ENCODE peak calls at places on chromosomes 12 and 14, in nine cellular contexts. One of them, this sample, is unnamed.

GRCh38 chr12:96828169-96828789 is 78.8 kb upstream of the NEDD1 start:
- DNase-seq in prostate gland: no peak
- DNase-seq in stomach: no peak
- DNase-seq in HFF-Myc: no peak
- DNase-seq in CD8-positive, alpha-beta T cell: no peak
- DNase-seq in epithelial cell of esophagus: no peak
- DNase-seq in choroid plexus epithelial cell: no peak
- DNase-seq in HL-60: no peak
- DNase-seq in hepatocyte: no peak
- DNase-seq in this sample: no peak

GRCh38 chr12:113247123-113248045 is 26.1 kb downstream of the TPCN1 start:
- DNase-seq in prostate gland: no peak
- DNase-seq in stomach: no peak
- DNase-seq in HFF-Myc: no peak
- DNase-seq in CD8-positive, alpha-beta T cell: no peak
- DNase-seq in epithelial cell of esophagus: peak; percentile 70
- DNase-seq in choroid plexus epithelial cell: peak; percentile 49
- DNase-seq in HL-60: peak; percentile 67
- DNase-seq in hepatocyte: peak; percentile 45
- DNase-seq in this sample: peak; percentile 48

GRCh38 chr12:13211191-13211858 is 14.8 kb downstream of the EMP1 start:
- DNase-seq in prostate gland: no peak
- DNase-seq in stomach: no peak
- DNase-seq in HFF-Myc: no peak
- DNase-seq in CD8-positive, alpha-beta T cell: no peak
- DNase-seq in epithelial cell of esophagus: peak; percentile 42
- DNase-seq in choroid plexus epithelial cell: peak; percentile 47
- DNase-seq in HL-60: no peak
- DNase-seq in hepatocyte: no peak
- DNase-seq in this sample: peak; percentile 53

GRCh38 chr12:15856097-15856982 is 25.8 kb upstream of the STRAP start:
- DNase-seq in prostate gland: peak; percentile 57
- DNase-seq in stomach: peak; percentile 38
- DNase-seq in HFF-Myc: peak; percentile 58
- DNase-seq in CD8-positive, alpha-beta T cell: peak; percentile 22
- DNase-seq in epithelial cell of esophagus: peak; percentile 72
- DNase-seq in choroid plexus epithelial cell: peak; percentile 90
- DNase-seq in HL-60: peak; percentile 51
- DNase-seq in hepatocyte: peak; percentile 68
- DNase-seq in this sample: peak; percentile 83

GRCh38 chr12:122825773-122826724 is 9.2 kb upstream of the HIP1R start:
- DNase-seq in prostate gland: no peak
- DNase-seq in stomach: no peak
- DNase-seq in HFF-Myc: no peak
- DNase-seq in CD8-positive, alpha-beta T cell: no peak
- DNase-seq in epithelial cell of esophagus: peak; percentile 41
- DNase-seq in choroid plexus epithelial cell: no peak
- DNase-seq in HL-60: no peak
- DNase-seq in hepatocyte: peak; percentile 54
- DNase-seq in this sample: no peak

GRCh38 chr14:68703093-68703492 is 89.8 kb downstream of the ZFP36L1 start:
- DNase-seq in prostate gland: no peak
- DNase-seq in stomach: no peak
- DNase-seq in HFF-Myc: no peak
- DNase-seq in CD8-positive, alpha-beta T cell: no peak
- DNase-seq in epithelial cell of esophagus: peak; percentile 91
- DNase-seq in choroid plexus epithelial cell: peak; percentile 63
- DNase-seq in HL-60: no peak
- DNase-seq in hepatocyte: no peak
- DNase-seq in this sample: peak; percentile 84

GRCh38 chr12:81617915-81618314 is 141.2 kb downstream of the PPFIA2 start:
- DNase-seq in prostate gland: no peak
- DNase-seq in stomach: no peak
- DNase-seq in HFF-Myc: no peak
- DNase-seq in CD8-positive, alpha-beta T cell: no peak
- DNase-seq in epithelial cell of esophagus: no peak
- DNase-seq in choroid plexus epithelial cell: peak; percentile 2
- DNase-seq in HL-60: no peak
- DNase-seq in hepatocyte: no peak
- DNase-seq in this sample: peak; percentile 18

GRCh38 chr12:29350080-29350479 is 30.9 kb downstream of the ERGIC2 start:
- DNase-seq in prostate gland: peak; percentile 34
- DNase-seq in stomach: no peak
- DNase-seq in HFF-Myc: peak; percentile 1
- DNase-seq in CD8-positive, alpha-beta T cell: no peak
- DNase-seq in epithelial cell of esophagus: peak; percentile 63
- DNase-seq in choroid plexus epithelial cell: peak; percentile 78
- DNase-seq in HL-60: no peak
- DNase-seq in hepatocyte: peak; percentile 38
- DNase-seq in this sample: peak; percentile 70

GRCh38 chr14:71155743-71156142 is 248.5 kb downstream of the PCNX1 start:
- DNase-seq in prostate gland: no peak
- DNase-seq in stomach: no peak
- DNase-seq in HFF-Myc: no peak
- DNase-seq in CD8-positive, alpha-beta T cell: no peak
- DNase-seq in epithelial cell of esophagus: no peak
- DNase-seq in choroid plexus epithelial cell: peak; percentile 25
- DNase-seq in HL-60: no peak
- DNase-seq in hepatocyte: no peak
- DNase-seq in this sample: no peak

GRCh38 chr12:1350055-1350933 is 244.1 kb downstream of the FBXL14 start:
- DNase-seq in prostate gland: peak; percentile 59
- DNase-seq in stomach: no peak
- DNase-seq in HFF-Myc: peak; percentile 83
- DNase-seq in CD8-positive, alpha-beta T cell: no peak
- DNase-seq in epithelial cell of esophagus: peak; percentile 45
- DNase-seq in choroid plexus epithelial cell: peak; percentile 95
- DNase-seq in HL-60: no peak
- DNase-seq in hepatocyte: peak; percentile 68
- DNase-seq in this sample: peak; percentile 78

GRCh38 chr12:54579696-54580333 is 8.6 kb downstream of the PPP1R1A start:
- DNase-seq in prostate gland: peak; percentile 69
- DNase-seq in stomach: peak; percentile 90
- DNase-seq in HFF-Myc: peak; percentile 45
- DNase-seq in CD8-positive, alpha-beta T cell: peak; percentile 67
- DNase-seq in epithelial cell of esophagus: peak; percentile 74
- DNase-seq in choroid plexus epithelial cell: peak; percentile 82
- DNase-seq in HL-60: peak; percentile 76
- DNase-seq in hepatocyte: peak; percentile 87
- DNase-seq in this sample: peak; percentile 80

GRCh38 chr14:104563742-104564615 is 15.6 kb upstream of the C14orf180 start:
- DNase-seq in prostate gland: peak; percentile 67
- DNase-seq in stomach: peak; percentile 75
- DNase-seq in HFF-Myc: peak; percentile 7
- DNase-seq in CD8-positive, alpha-beta T cell: peak; percentile 58
- DNase-seq in epithelial cell of esophagus: peak; percentile 31
- DNase-seq in choroid plexus epithelial cell: peak; percentile 66
- DNase-seq in HL-60: peak; percentile 42
- DNase-seq in hepatocyte: peak; percentile 84
- DNase-seq in this sample: peak; percentile 62

GRCh38 chr12:39267886-39268285 is 175.0 kb downstream of the KIF21A start:
- DNase-seq in prostate gland: no peak
- DNase-seq in stomach: no peak
- DNase-seq in HFF-Myc: no peak
- DNase-seq in CD8-positive, alpha-beta T cell: no peak
- DNase-seq in epithelial cell of esophagus: no peak
- DNase-seq in choroid plexus epithelial cell: no peak
- DNase-seq in HL-60: no peak
- DNase-seq in hepatocyte: no peak
- DNase-seq in this sample: no peak

GRCh38 chr12:89933911-89934310 is 225.3 kb upstream of the ATP2B1 start:
- DNase-seq in prostate gland: no peak
- DNase-seq in stomach: no peak
- DNase-seq in HFF-Myc: no peak
- DNase-seq in CD8-positive, alpha-beta T cell: no peak
- DNase-seq in epithelial cell of esophagus: no peak
- DNase-seq in choroid plexus epithelial cell: no peak
- DNase-seq in HL-60: no peak
- DNase-seq in hepatocyte: no peak
- DNase-seq in this sample: no peak

GRCh38 chr12:30796508-30796780 is 41.7 kb upstream of the CAPRIN2 start:
- DNase-seq in prostate gland: no peak
- DNase-seq in stomach: no peak
- DNase-seq in HFF-Myc: no peak
- DNase-seq in CD8-positive, alpha-beta T cell: no peak
- DNase-seq in epithelial cell of esophagus: peak; percentile 34
- DNase-seq in choroid plexus epithelial cell: peak; percentile 62
- DNase-seq in HL-60: no peak
- DNase-seq in hepatocyte: peak; percentile 49
- DNase-seq in this sample: peak; percentile 68

GRCh38 chr12:30794020-30794419 is 39.3 kb upstream of the CAPRIN2 start:
- DNase-seq in prostate gland: no peak
- DNase-seq in stomach: no peak
- DNase-seq in HFF-Myc: no peak
- DNase-seq in CD8-positive, alpha-beta T cell: no peak
- DNase-seq in epithelial cell of esophagus: no peak
- DNase-seq in choroid plexus epithelial cell: no peak
- DNase-seq in HL-60: no peak
- DNase-seq in hepatocyte: no peak
- DNase-seq in this sample: peak; percentile 8

GRCh38 chr12:30794591-30795409 is 40.0 kb upstream of the CAPRIN2 start:
- DNase-seq in prostate gland: no peak
- DNase-seq in stomach: no peak
- DNase-seq in HFF-Myc: no peak
- DNase-seq in CD8-positive, alpha-beta T cell: no peak
- DNase-seq in epithelial cell of esophagus: peak; percentile 87
- DNase-seq in choroid plexus epithelial cell: peak; percentile 91
- DNase-seq in HL-60: no peak
- DNase-seq in hepatocyte: peak; percentile 16
- DNase-seq in this sample: peak; percentile 92

GRCh38 chr12:30795660-30796507 is 41.1 kb upstream of the CAPRIN2 start:
- DNase-seq in prostate gland: no peak
- DNase-seq in stomach: peak; percentile 37
- DNase-seq in HFF-Myc: no peak
- DNase-seq in CD8-positive, alpha-beta T cell: peak; percentile 40
- DNase-seq in epithelial cell of esophagus: peak; percentile 73
- DNase-seq in choroid plexus epithelial cell: peak; percentile 68
- DNase-seq in HL-60: no peak
- DNase-seq in hepatocyte: peak; percentile 75
- DNase-seq in this sample: peak; percentile 91

DNA sequence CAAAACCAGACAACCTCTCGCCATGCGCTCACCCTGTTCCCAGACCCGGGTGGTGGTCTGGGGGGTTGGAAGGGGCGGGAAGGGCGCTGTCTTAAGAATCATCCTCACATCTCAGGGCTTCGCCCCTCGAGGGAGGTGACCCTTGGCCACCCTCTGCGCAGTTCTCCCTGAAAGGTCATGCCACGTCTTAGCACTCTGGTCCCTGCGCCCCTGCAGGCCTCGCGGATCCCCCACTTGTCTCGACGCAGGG is 40.6 kb upstream of the CAPRIN2 start:
- DNase-seq in prostate gland: no peak
- DNase-seq in stomach: no peak
- DNase-seq in HFF-Myc: no peak
- DNase-seq in CD8-positive, alpha-beta T cell: no peak
- DNase-seq in epithelial cell of esophagus: no peak
- DNase-seq in choroid plexus epithelial cell: no peak
- DNase-seq in HL-60: no peak
- DNase-seq in hepatocyte: no peak
- DNase-seq in this sample: no peak
- H3K4me3 ChIP-seq in prostate gland: no peak overlapping the region
- H3K4me3 ChIP-seq in stomach: peak overlapping the region; percentile 64
- H3K4me3 ChIP-seq in HFF-Myc: peak overlapping the region; percentile 58
- H3K4me3 ChIP-seq in CD8-positive, alpha-beta T cell: peak overlapping the region; percentile 55
- H3K4me3 ChIP-seq in epithelial cell of esophagus: peak overlapping the region; percentile 68
- H3K4me3 ChIP-seq in choroid plexus epithelial cell: peak overlapping the region; percentile 75
- H3K4me3 ChIP-seq in HL-60: no peak overlapping the region
- H3K4me3 ChIP-seq in hepatocyte: no peak overlapping the region
- H3K4me3 ChIP-seq in this sample: peak overlapping the region; percentile 61

GRCh38 chr12:100229036-100229635 is 28.5 kb downstream of the ACTR6 start:
- DNase-seq in prostate gland: peak; percentile 12
- DNase-seq in stomach: no peak
- DNase-seq in HFF-Myc: peak; percentile 2
- DNase-seq in CD8-positive, alpha-beta T cell: no peak
- DNase-seq in epithelial cell of esophagus: peak; percentile 70
- DNase-seq in choroid plexus epithelial cell: peak; percentile 30
- DNase-seq in HL-60: peak; percentile 46
- DNase-seq in hepatocyte: peak; percentile 38
- DNase-seq in this sample: peak; percentile 21
- TF ChIP-seq CTCF in prostate gland: no peak
- TF ChIP-seq CTCF in stomach: no peak
- TF ChIP-seq CTCF in HFF-Myc: peak; percentile 5
- TF ChIP-seq CTCF in CD8-positive, alpha-beta T cell: no peak
- TF ChIP-seq CTCF in epithelial cell of esophagus: peak; percentile 63
- TF ChIP-seq CTCF in choroid plexus epithelial cell: peak; percentile 31
- TF ChIP-seq CTCF in HL-60: no peak
- TF ChIP-seq CTCF in hepatocyte: peak; percentile 37
- TF ChIP-seq CTCF in this sample: no peak

DNA sequence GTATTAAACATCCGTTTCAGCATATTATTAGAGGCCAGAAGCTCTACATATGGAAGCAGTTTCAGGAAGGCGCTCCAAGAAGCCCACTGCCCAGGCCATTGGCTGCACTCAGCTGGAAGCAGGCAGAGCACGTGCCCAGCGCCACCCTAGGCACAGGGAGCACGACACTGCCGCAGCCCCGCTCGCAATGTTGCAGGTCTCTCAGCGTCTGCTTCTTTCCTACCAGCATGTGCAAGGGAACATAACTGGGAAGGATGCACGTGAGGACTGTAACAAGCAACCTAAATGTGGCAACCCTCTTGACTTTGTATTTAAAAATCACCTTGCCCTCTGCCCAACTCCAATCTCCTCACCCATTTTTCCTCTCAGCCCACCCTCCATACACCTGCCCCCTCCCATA is 3.5 kb downstream of the TMEM132D start:
- DNase-seq in prostate gland: no peak
- DNase-seq in stomach: no peak
- DNase-seq in HFF-Myc: no peak
- DNase-seq in CD8-positive, alpha-beta T cell: no peak
- DNase-seq in epithelial cell of esophagus: no peak
- DNase-seq in choroid plexus epithelial cell: no peak
- DNase-seq in HL-60: no peak
- DNase-seq in hepatocyte: no peak
- DNase-seq in this sample: no peak
- H3K4me3 ChIP-seq in prostate gland: no peak overlapping the region
- H3K4me3 ChIP-seq in stomach: no peak overlapping the region
- H3K4me3 ChIP-seq in HFF-Myc: no peak overlapping the region
- H3K4me3 ChIP-seq in CD8-positive, alpha-beta T cell: no peak overlapping the region
- H3K4me3 ChIP-seq in epithelial cell of esophagus: no peak overlapping the region
- H3K4me3 ChIP-seq in choroid plexus epithelial cell: no peak overlapping the region
- H3K4me3 ChIP-seq in HL-60: no peak overlapping the region
- H3K4me3 ChIP-seq in hepatocyte: no peak overlapping the region
- H3K4me3 ChIP-seq in this sample: no peak overlapping the region

DNA sequence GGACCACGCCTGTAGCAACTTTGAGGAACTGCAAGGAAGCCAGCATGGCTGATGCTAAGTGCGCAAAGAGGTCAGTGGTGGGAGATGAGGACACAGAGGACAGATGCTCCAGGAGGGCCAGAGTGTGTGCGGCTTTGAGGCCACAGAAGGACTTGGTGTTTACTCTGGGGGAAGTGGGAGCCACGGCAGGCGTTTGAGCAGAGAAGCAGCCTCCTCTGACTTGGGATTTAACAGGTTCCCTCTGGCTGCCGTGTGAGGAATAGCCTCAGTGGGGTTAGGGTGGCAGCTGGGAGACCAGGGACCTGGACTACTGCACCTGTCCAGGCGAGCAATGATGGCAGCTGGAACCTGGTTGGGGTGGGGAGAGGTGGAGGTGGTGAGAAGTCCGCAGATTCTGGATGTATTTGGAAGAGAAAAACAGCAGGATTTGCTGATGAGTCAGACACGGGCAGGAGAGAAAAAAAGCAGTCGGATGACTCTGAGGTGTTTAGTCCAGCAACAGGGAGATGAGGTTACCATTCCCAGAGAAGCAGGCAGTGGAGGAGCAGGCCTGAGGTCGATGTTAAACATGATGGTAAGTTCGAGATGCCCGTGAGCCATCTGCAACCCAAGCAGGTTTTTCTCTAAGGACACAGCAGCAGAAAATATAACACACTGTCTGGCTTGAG is 143.5 kb downstream of the SCARB1 start:
- DNase-seq in prostate gland: no peak
- DNase-seq in stomach: no peak
- DNase-seq in HFF-Myc: no peak
- DNase-seq in CD8-positive, alpha-beta T cell: no peak
- DNase-seq in epithelial cell of esophagus: peak; percentile 83
- DNase-seq in choroid plexus epithelial cell: peak; percentile 71
- DNase-seq in HL-60: no peak
- DNase-seq in hepatocyte: peak; percentile 52
- DNase-seq in this sample: peak; percentile 76
- TF ChIP-seq CTCF in prostate gland: no peak
- TF ChIP-seq CTCF in stomach: no peak
- TF ChIP-seq CTCF in HFF-Myc: peak; percentile 40
- TF ChIP-seq CTCF in CD8-positive, alpha-beta T cell: no peak
- TF ChIP-seq CTCF in epithelial cell of esophagus: peak; percentile 63
- TF ChIP-seq CTCF in choroid plexus epithelial cell: peak; percentile 69
- TF ChIP-seq CTCF in HL-60: no peak
- TF ChIP-seq CTCF in hepatocyte: peak; percentile 34
- TF ChIP-seq CTCF in this sample: peak; percentile 55

This sample was measured in cardiac fibroblast.